ENCODE peak calls at places on chromosome 12, in ten cellular contexts. A is A549; D is CD8-positive, alpha-beta T cell; T is CD4-positive, alpha-beta T cell; P is progenitor cell of endocrine pancreas; S is AG09319; L is upper lobe of left lung; B is WERI-Rb-1; F is heart right ventricle; Y is HCT116. I is an unnamed sample.

GRCh38 chr12:7058850-7059249 is 1.7 kb upstream of the C1S start:
- DNase-seq in A (no peak), D (no peak), T (no peak), P (no peak), S (no peak), L (no peak), B (no peak), F (no peak), Y (no peak), I (no peak)

GRCh38 chr12:92661269-92661668 is 41.5 kb upstream of the PLEKHG7 start:
- DNase-seq in A (no peak), D (no peak), T (no peak), P (no peak), S (no peak), L (no peak), B (no peak), F (no peak), Y (no peak), I (no peak)

GRCh38 chr12:2190085-2190484 is 137.3 kb downstream of the CACNA1C start:
- DNase-seq in A (no peak), D (no peak), T (no peak), P (no peak), S (no peak), L (no peak), B (no peak), F (no peak), Y (no peak), I (no peak)

GRCh38 chr12:19263666-19264065 is 134.1 kb downstream of the PLEKHA5 start:
- DNase-seq in A (no peak), D (no peak), T (no peak), P (no peak), S (no peak), L (no peak), B (no peak), F (no peak), Y (no peak), I (no peak)

GRCh38 chr12:130671556-130671955 is 44.5 kb downstream of the RIMBP2 start:
- DNase-seq in A (no peak), D (no peak), T (no peak), P (no peak), S (no peak), L (no peak), B (no peak), F (no peak), Y (no peak), I (no peak)

GRCh38 chr12:69330475-69331473 is 17.4 kb upstream of the LYZ start:
- DNase-seq in A (no peak), D (peak), T (peak), P (no peak), S (no peak), L (peak), B (peak), F (no peak), Y (no peak), I (peak)

GRCh38 chr12:55816876-55817351 is 610 bp downstream of the SARNP start:
- DNase-seq in A (peak), D (no peak), T (no peak), P (no peak), S (no peak), L (no peak), B (no peak), F (no peak), Y (no peak), I (no peak)

GRCh38 chr12:108685469-108686247 is 45.7 kb downstream of the CORO1C start:
- DNase-seq in A (no peak), D (no peak), T (no peak), P (no peak), S (no peak), L (no peak), B (no peak), F (no peak), Y (no peak), I (no peak)

GRCh38 chr12:49917126-49917787 is 13.6 kb upstream of the FAIM2 start:
- DNase-seq in A (no peak), D (no peak), T (no peak), P (no peak), S (no peak), L (no peak), B (peak), F (no peak), Y (no peak), I (no peak)

GRCh38 chr12:121453629-121454028 is 53.7 kb downstream of the RNF34 start:
- DNase-seq in A (no peak), D (no peak), T (no peak), P (no peak), S (no peak), L (no peak), B (no peak), F (no peak), Y (no peak), I (no peak)

GRCh38 chr12:14885718-14886201 is at the start of gene MGP:
- DNase-seq in A (no peak), D (no peak), T (no peak), P (no peak), S (peak), L (no peak), B (no peak), F (peak), Y (no peak), I (no peak)

GRCh38 chr12:30942936-30943335 is 16.4 kb downstream of the TSPAN11 start:
- DNase-seq in A (no peak), D (no peak), T (no peak), P (no peak), S (no peak), L (no peak), B (no peak), F (no peak), Y (no peak), I (no peak)

GRCh38 chr12:120470150-120470817 is 736 bp upstream of the SRSF9 start:
- DNase-seq in A (peak), D (no peak), T (no peak), P (no peak), S (no peak), L (no peak), B (no peak), F (no peak), Y (no peak), I (peak)

GRCh38 chr12:64671682-64672081 is 61.4 kb downstream of the RASSF3 start:
- DNase-seq in A (no peak), D (no peak), T (no peak), P (no peak), S (no peak), L (no peak), B (no peak), F (no peak), Y (no peak), I (no peak)

GRCh38 chr12:47218191-47218654 is 138.5 kb upstream of the AMIGO2 start:
- DNase-seq in A (no peak), D (no peak), T (peak), P (no peak), S (no peak), L (no peak), B (no peak), F (no peak), Y (no peak), I (no peak)

GRCh38 chr12:25670076-25671055 is 117.3 kb upstream of the LMNTD1 start:
- DNase-seq in A (no peak), D (no peak), T (no peak), P (no peak), S (no peak), L (no peak), B (no peak), F (no peak), Y (no peak), I (no peak)

GRCh38 chr12:104223599-104224168 is 8.1 kb downstream of the TXNRD1 start:
- DNase-seq in A (no peak), D (no peak), T (no peak), P (no peak), S (no peak), L (no peak), B (no peak), F (no peak), Y (no peak), I (no peak)

GRCh38 chr12:76879710-76880025 is 849 bp upstream of the CSRP2 start:
- DNase-seq in A (no peak), D (no peak), T (no peak), P (peak), S (no peak), L (no peak), B (no peak), F (no peak), Y (no peak), I (peak)

GRCh38 chr12:1820191-1820599 is at the start of gene LRTM2:
- DNase-seq in A (no peak), D (no peak), T (no peak), P (no peak), S (no peak), L (no peak), B (no peak), F (no peak), Y (no peak), I (no peak)

GRCh38 chr12:14410841-14411569 is 45.5 kb downstream of the ATF7IP start:
- DNase-seq in A (no peak), D (no peak), T (no peak), P (no peak), S (no peak), L (no peak), B (no peak), F (no peak), Y (no peak), I (no peak)

GRCh38 chr12:106138646-106139421 is at the start of gene NUAK1:
- DNase-seq in A (peak), D (no peak), T (no peak), P (peak), S (no peak), L (peak), B (peak), F (peak), Y (no peak), I (peak)

GRCh38 chr12:41932470-41932991 is 212.1 kb downstream of the GXYLT1 start:
- DNase-seq in A (no peak), D (no peak), T (peak), P (peak), S (no peak), L (peak), B (no peak), F (peak), Y (no peak), I (peak)

GRCh38 chr12:6772331-6772695 is at the start of gene LAG3:
- DNase-seq in A (no peak), D (peak), T (no peak), P (no peak), S (no peak), L (no peak), B (no peak), F (no peak), Y (no peak), I (no peak)

GRCh38 chr12:3827301-3828000 is 45.7 kb downstream of the PARP11 start:
- DNase-seq in A (no peak), D (no peak), T (no peak), P (no peak), S (no peak), L (no peak), B (peak), F (no peak), Y (no peak), I (no peak)

GRCh38 chr12:49048953-49049352 is 11.6 kb downstream of the KMT2D start:
- DNase-seq in A (no peak), D (no peak), T (no peak), P (no peak), S (no peak), L (no peak), B (no peak), F (no peak), Y (no peak), I (no peak)

GRCh38 chr12:91918431-91918830 is 227.2 kb downstream of the BTG1 start:
- DNase-seq in A (no peak), D (no peak), T (no peak), P (no peak), S (no peak), L (no peak), B (peak), F (no peak), Y (no peak), I (no peak)

GRCh38 chr12:91205791-91206190 is 23.2 kb upstream of the DCN start:
- DNase-seq in A (no peak), D (no peak), T (no peak), P (no peak), S (no peak), L (no peak), B (no peak), F (no peak), Y (no peak), I (no peak)

GRCh38 chr12:89160716-89161123 is 191.6 kb downstream of the DUSP6 start:
- DNase-seq in A (no peak), D (no peak), T (no peak), P (no peak), S (peak), L (no peak), B (no peak), F (peak), Y (no peak), I (no peak)

GRCh38 chr12:89977356-89978185 is 268.9 kb upstream of the ATP2B1 start:
- DNase-seq in A (no peak), D (no peak), T (no peak), P (no peak), S (no peak), L (no peak), B (peak), F (no peak), Y (no peak), I (no peak)

GRCh38 chr12:117830471-117830870 is 138.3 kb downstream of the KSR2 start:
- DNase-seq in A (no peak), D (no peak), T (no peak), P (no peak), S (no peak), L (no peak), B (no peak), F (no peak), Y (no peak), I (no peak)

GRCh38 chr12:120590741-120591407 is 9.7 kb upstream of the POP5 start:
- DNase-seq in A (no peak), D (no peak), T (no peak), P (no peak), S (no peak), L (no peak), B (no peak), F (no peak), Y (peak), I (no peak)

GRCh38 chr12:84842406-84843013 is 70.1 kb downstream of the SLC6A15 start:
- DNase-seq in A (peak), D (no peak), T (no peak), P (no peak), S (peak), L (no peak), B (peak), F (no peak), Y (peak), I (peak)

GRCh38 chr12:92059976-92060375 is 85.7 kb downstream of the BTG1 start:
- DNase-seq in A (no peak), D (no peak), T (no peak), P (no peak), S (no peak), L (no peak), B (no peak), F (no peak), Y (no peak), I (no peak)

GRCh38 chr12:101474711-101475386 is at the start of gene SPIC:
- DNase-seq in A (no peak), D (no peak), T (no peak), P (no peak), S (no peak), L (no peak), B (peak), F (no peak), Y (no peak), I (no peak)

GRCh38 chr12:80494836-80495235 is 50.8 kb downstream of the PTPRQ start:
- DNase-seq in A (no peak), D (no peak), T (no peak), P (no peak), S (no peak), L (no peak), B (no peak), F (no peak), Y (no peak), I (no peak)
- TF ChIP-seq CTCF in A (no peak), D (no peak), T (no peak), P (no peak), S (no peak), L (no peak), B (no peak), F (no peak), Y (no peak), I (no peak)

DNA sequence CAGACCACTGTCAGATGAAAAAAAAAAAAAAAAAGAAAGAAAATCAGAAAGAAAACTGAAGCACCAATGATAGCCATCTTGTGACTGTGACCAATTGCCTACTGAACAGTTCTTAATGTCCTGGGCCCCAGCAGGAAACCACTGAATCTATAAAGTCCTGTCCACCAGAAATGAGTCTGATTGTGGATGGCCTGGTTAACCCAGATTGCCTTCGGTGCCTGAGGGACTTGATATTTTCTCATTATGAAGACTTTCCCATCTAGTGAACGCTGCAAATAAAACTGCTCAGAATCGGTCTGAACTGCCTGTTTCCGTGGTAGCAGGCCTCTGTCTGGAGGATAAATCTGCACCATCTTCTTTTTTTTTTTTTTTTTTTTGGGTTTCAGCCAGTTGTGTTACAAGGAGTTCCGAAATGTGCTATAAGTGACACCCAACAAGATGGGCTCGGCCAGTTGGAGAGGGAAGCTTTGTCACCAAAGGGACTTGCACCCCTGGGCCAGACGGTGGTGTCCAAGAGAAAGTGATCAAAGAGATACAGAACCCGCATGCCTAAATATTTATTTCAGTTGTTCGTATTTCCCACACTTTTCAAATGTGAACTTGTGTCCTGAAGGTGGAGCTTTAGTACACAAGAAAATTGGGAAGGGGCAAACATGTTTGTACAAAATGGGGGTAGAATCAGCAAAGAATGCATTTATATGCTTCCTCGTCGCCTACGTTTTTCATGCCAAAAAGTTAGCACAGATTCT is 3.0 kb upstream of the PLXNC1 start:
- DNase-seq in A (no peak), D (no peak), T (no peak), P (no peak), S (peak), L (no peak), B (no peak), F (no peak), Y (peak), I (no peak)
- TF ChIP-seq CTCF in A (peak), D (no peak), T (no peak), P (peak), S (peak), L (no peak), B (peak), F (peak), Y (peak), I (no peak)

GRCh38 chr12:44915958-44916357 is 39.8 kb upstream of the NELL2 start:
- DNase-seq in A (no peak), D (no peak), T (no peak), P (no peak), S (no peak), L (no peak), B (no peak), F (no peak), Y (no peak), I (no peak)
- TF ChIP-seq CTCF in A (no peak), D (no peak), T (no peak), P (no peak), S (no peak), L (no peak), B (no peak), F (no peak), Y (no peak), I (no peak)

GRCh38 chr12:131930510-131930909 is 1.4 kb downstream of the PUS1 start:
- DNase-seq in A (no peak), D (no peak), T (no peak), P (no peak), S (no peak), L (no peak), B (no peak), F (no peak), Y (no peak), I (no peak)

GRCh38 chr12:131928080-131928764 is 854 bp upstream of the PUS1 start:
- DNase-seq in A (no peak), D (peak), T (no peak), P (no peak), S (peak), L (no peak), B (peak), F (no peak), Y (no peak), I (no peak)

GRCh38 chr12:131929530-131930456 is 717 bp downstream of the PUS1 start:
- DNase-seq in A (peak), D (peak), T (no peak), P (no peak), S (no peak), L (no peak), B (no peak), F (no peak), Y (no peak), I (peak)

GRCh38 chr12:131928765-131929529 is at the start of gene PUS1:
- DNase-seq in A (peak), D (peak), T (peak), P (peak), S (peak), L (peak), B (peak), F (peak), Y (peak), I (peak)

GRCh38 chr12:131927110-131928079 is 1.7 kb upstream of the PUS1 start:
- DNase-seq in A (no peak), D (no peak), T (no peak), P (no peak), S (no peak), L (no peak), B (no peak), F (no peak), Y (no peak), I (no peak)
- TF ChIP-seq CTCF in A (no peak), D (no peak), T (no peak), P (no peak), S (no peak), L (no peak), B (peak), F (no peak), Y (no peak), I (no peak)

DNA sequence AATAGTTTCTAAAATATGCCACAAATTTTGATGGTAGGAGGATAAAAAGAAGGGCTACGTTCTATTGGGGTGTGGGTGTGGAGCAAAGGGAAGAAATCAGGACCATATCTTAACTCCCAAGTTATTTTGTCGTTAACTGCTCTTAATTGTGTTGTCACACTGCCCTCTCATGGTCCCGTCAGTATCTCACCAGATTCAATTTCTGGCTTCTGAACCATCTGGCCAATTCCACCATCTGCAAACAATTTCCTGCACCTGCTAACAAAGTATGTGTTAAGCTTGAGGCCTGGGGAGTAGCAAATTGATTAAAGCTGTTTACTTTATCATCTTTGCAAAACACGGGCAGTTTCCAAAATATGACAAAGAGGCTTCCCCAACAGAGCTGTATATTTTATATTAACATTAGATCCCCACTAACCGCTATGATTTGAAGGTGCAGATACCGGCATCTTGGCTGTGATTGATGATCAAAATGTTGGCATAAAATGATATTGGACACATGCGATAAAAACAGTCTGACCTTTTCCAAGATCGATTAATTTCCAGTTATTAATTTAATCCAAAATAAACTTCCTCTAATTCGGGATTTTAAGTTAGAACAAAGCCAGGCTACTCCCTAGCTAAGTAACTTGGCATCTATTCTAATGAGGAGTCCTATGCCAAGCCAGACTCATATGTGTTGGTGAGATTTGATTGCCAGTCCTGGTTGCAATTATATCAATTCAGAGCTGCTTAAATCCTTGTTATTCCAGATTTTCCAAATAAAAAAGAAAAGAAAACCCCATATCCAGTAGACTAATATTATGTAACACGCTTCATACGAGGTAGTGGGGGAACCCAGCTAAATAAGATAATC is 6.9 kb upstream of the DNM1L start:
- DNase-seq in A (peak), D (no peak), T (no peak), P (no peak), S (peak), L (no peak), B (peak), F (peak), Y (peak), I (peak)
- TF ChIP-seq CTCF in A (peak), D (no peak), T (no peak), P (peak), S (peak), L (peak), B (peak), F (peak), Y (peak), I (peak)

GRCh38 chr12:12081836-12082497 is 11.2 kb downstream of the BCL2L14 start:
- DNase-seq in A (peak), D (no peak), T (no peak), P (no peak), S (no peak), L (no peak), B (peak), F (peak), Y (peak), I (no peak)
- TF ChIP-seq CTCF in A (peak), D (no peak), T (no peak), P (no peak), S (peak), L (peak), B (peak), F (peak), Y (peak), I (no peak)

GRCh38 chr12:54136844-54137580 is 51.8 kb downstream of the SMUG1 start:
- DNase-seq in A (no peak), D (no peak), T (no peak), P (no peak), S (no peak), L (no peak), B (no peak), F (no peak), Y (no peak), I (no peak)
- TF ChIP-seq CTCF in A (no peak), D (no peak), T (no peak), P (peak), S (peak), L (no peak), B (no peak), F (no peak), Y (no peak), I (peak)

I was measured in nephron progenitor cell.